ENCODE peak calls at places on chromosome 14, in five cellular contexts. One of them, this sample, is unnamed.

GRCh38 chr14:94427016-94427613 is 25.5 kb downstream of the SERPINA11 start:
- DNase-seq in DND-41: no peak
- DNase-seq in stimulated activated CD8-positive, alpha-beta memory T cell treated with anti-CD3 and anti-CD28 coated beads, Interleukin-15, amount 100 ng/mL, for 1 hour: no peak
- DNase-seq in RWPE1: peak
- DNase-seq in activated CD8-positive, alpha-beta memory T cell treated with anti-CD3 and anti-CD28 coated beads for 4 hours: no peak
- DNase-seq in this sample: no peak

GRCh38 chr14:63248211-63248610 is 44.0 kb downstream of the RHOJ start:
- DNase-seq in activated CD8-positive, alpha-beta memory T cell treated with anti-CD3 and anti-CD28 coated beads for 4 hours: no peak
- DNase-seq in DND-41: no peak
- DNase-seq in RWPE1: no peak
- DNase-seq in stimulated activated CD8-positive, alpha-beta memory T cell treated with anti-CD3 and anti-CD28 coated beads, Interleukin-15, amount 100 ng/mL, for 1 hour: no peak
- DNase-seq in this sample: no peak

GRCh38 chr14:72256055-72256454 is 323.8 kb downstream of the RGS6 start:
- DNase-seq in DND-41: no peak
- DNase-seq in stimulated activated CD8-positive, alpha-beta memory T cell treated with anti-CD3 and anti-CD28 coated beads, Interleukin-15, amount 100 ng/mL, for 1 hour: no peak
- DNase-seq in activated CD8-positive, alpha-beta memory T cell treated with anti-CD3 and anti-CD28 coated beads for 4 hours: no peak
- DNase-seq in RWPE1: peak
- DNase-seq in this sample: no peak

GRCh38 chr14:34338056-34338455 is 124.0 kb downstream of the SPTSSA start:
- DNase-seq in activated CD8-positive, alpha-beta memory T cell treated with anti-CD3 and anti-CD28 coated beads for 4 hours: no peak
- DNase-seq in DND-41: no peak
- DNase-seq in stimulated activated CD8-positive, alpha-beta memory T cell treated with anti-CD3 and anti-CD28 coated beads, Interleukin-15, amount 100 ng/mL, for 1 hour: no peak
- DNase-seq in RWPE1: no peak
- DNase-seq in this sample: no peak

GRCh38 chr14:68268719-68269118 is 449.1 kb downstream of the RAD51B start:
- DNase-seq in activated CD8-positive, alpha-beta memory T cell treated with anti-CD3 and anti-CD28 coated beads for 4 hours: no peak
- DNase-seq in stimulated activated CD8-positive, alpha-beta memory T cell treated with anti-CD3 and anti-CD28 coated beads, Interleukin-15, amount 100 ng/mL, for 1 hour: no peak
- DNase-seq in RWPE1: no peak
- DNase-seq in DND-41: no peak
- DNase-seq in this sample: no peak

GRCh38 chr14:90599339-90599738 is 202.5 kb downstream of the CALM1 start:
- DNase-seq in DND-41: no peak
- DNase-seq in RWPE1: no peak
- DNase-seq in activated CD8-positive, alpha-beta memory T cell treated with anti-CD3 and anti-CD28 coated beads for 4 hours: no peak
- DNase-seq in stimulated activated CD8-positive, alpha-beta memory T cell treated with anti-CD3 and anti-CD28 coated beads, Interleukin-15, amount 100 ng/mL, for 1 hour: no peak
- DNase-seq in this sample: no peak

GRCh38 chr14:20622816-20623291 is 18.6 kb downstream of the OR6S1 start:
- DNase-seq in stimulated activated CD8-positive, alpha-beta memory T cell treated with anti-CD3 and anti-CD28 coated beads, Interleukin-15, amount 100 ng/mL, for 1 hour: no peak
- DNase-seq in activated CD8-positive, alpha-beta memory T cell treated with anti-CD3 and anti-CD28 coated beads for 4 hours: no peak
- DNase-seq in DND-41: no peak
- DNase-seq in RWPE1: no peak
- DNase-seq in this sample: no peak

GRCh38 chr14:93042968-93043940 is 72.5 kb downstream of the ITPK1 start:
- DNase-seq in RWPE1: peak
- DNase-seq in activated CD8-positive, alpha-beta memory T cell treated with anti-CD3 and anti-CD28 coated beads for 4 hours: no peak
- DNase-seq in DND-41: no peak
- DNase-seq in stimulated activated CD8-positive, alpha-beta memory T cell treated with anti-CD3 and anti-CD28 coated beads, Interleukin-15, amount 100 ng/mL, for 1 hour: no peak
- DNase-seq in this sample: peak

GRCh38 chr14:41915732-41916131 is 309.1 kb downstream of the LRFN5 start:
- DNase-seq in stimulated activated CD8-positive, alpha-beta memory T cell treated with anti-CD3 and anti-CD28 coated beads, Interleukin-15, amount 100 ng/mL, for 1 hour: no peak
- DNase-seq in activated CD8-positive, alpha-beta memory T cell treated with anti-CD3 and anti-CD28 coated beads for 4 hours: no peak
- DNase-seq in RWPE1: no peak
- DNase-seq in DND-41: no peak
- DNase-seq in this sample: no peak

GRCh38 chr14:80100681-80101080 is 110.6 kb downstream of the DIO2 start:
- DNase-seq in activated CD8-positive, alpha-beta memory T cell treated with anti-CD3 and anti-CD28 coated beads for 4 hours: no peak
- DNase-seq in stimulated activated CD8-positive, alpha-beta memory T cell treated with anti-CD3 and anti-CD28 coated beads, Interleukin-15, amount 100 ng/mL, for 1 hour: no peak
- DNase-seq in RWPE1: no peak
- DNase-seq in DND-41: no peak
- DNase-seq in this sample: no peak

GRCh38 chr14:93994919-93995682 is 2.0 kb upstream of the CCDC197 start:
- DNase-seq in activated CD8-positive, alpha-beta memory T cell treated with anti-CD3 and anti-CD28 coated beads for 4 hours: peak
- DNase-seq in RWPE1: peak
- DNase-seq in DND-41: no peak
- DNase-seq in stimulated activated CD8-positive, alpha-beta memory T cell treated with anti-CD3 and anti-CD28 coated beads, Interleukin-15, amount 100 ng/mL, for 1 hour: no peak
- DNase-seq in this sample: peak

GRCh38 chr14:55332654-55333570 is 61.7 kb downstream of the FBXO34 start:
- DNase-seq in activated CD8-positive, alpha-beta memory T cell treated with anti-CD3 and anti-CD28 coated beads for 4 hours: no peak
- DNase-seq in stimulated activated CD8-positive, alpha-beta memory T cell treated with anti-CD3 and anti-CD28 coated beads, Interleukin-15, amount 100 ng/mL, for 1 hour: no peak
- DNase-seq in DND-41: no peak
- DNase-seq in RWPE1: no peak
- DNase-seq in this sample: no peak

GRCh38 chr14:45198551-45198950 is 54.5 kb downstream of the MIS18BP1 start:
- DNase-seq in activated CD8-positive, alpha-beta memory T cell treated with anti-CD3 and anti-CD28 coated beads for 4 hours: no peak
- DNase-seq in DND-41: no peak
- DNase-seq in RWPE1: peak
- DNase-seq in stimulated activated CD8-positive, alpha-beta memory T cell treated with anti-CD3 and anti-CD28 coated beads, Interleukin-15, amount 100 ng/mL, for 1 hour: no peak
- DNase-seq in this sample: no peak

GRCh38 chr14:53613404-53614253 is 343.0 kb downstream of the BMP4 start:
- DNase-seq in DND-41: no peak
- DNase-seq in stimulated activated CD8-positive, alpha-beta memory T cell treated with anti-CD3 and anti-CD28 coated beads, Interleukin-15, amount 100 ng/mL, for 1 hour: no peak
- DNase-seq in RWPE1: peak
- DNase-seq in activated CD8-positive, alpha-beta memory T cell treated with anti-CD3 and anti-CD28 coated beads for 4 hours: no peak
- DNase-seq in this sample: no peak

GRCh38 chr14:95547626-95548327 is 12.9 kb downstream of the GLRX5 start:
- DNase-seq in activated CD8-positive, alpha-beta memory T cell treated with anti-CD3 and anti-CD28 coated beads for 4 hours: no peak
- DNase-seq in DND-41: no peak
- DNase-seq in stimulated activated CD8-positive, alpha-beta memory T cell treated with anti-CD3 and anti-CD28 coated beads, Interleukin-15, amount 100 ng/mL, for 1 hour: no peak
- DNase-seq in RWPE1: peak
- DNase-seq in this sample: no peak

GRCh38 chr14:90556050-90556477 is 159.2 kb downstream of the CALM1 start:
- DNase-seq in DND-41: no peak
- DNase-seq in RWPE1: no peak
- DNase-seq in activated CD8-positive, alpha-beta memory T cell treated with anti-CD3 and anti-CD28 coated beads for 4 hours: no peak
- DNase-seq in stimulated activated CD8-positive, alpha-beta memory T cell treated with anti-CD3 and anti-CD28 coated beads, Interleukin-15, amount 100 ng/mL, for 1 hour: no peak
- DNase-seq in this sample: no peak

GRCh38 chr14:61923348-61923747 is 161.1 kb downstream of the SNAPC1 start:
- DNase-seq in activated CD8-positive, alpha-beta memory T cell treated with anti-CD3 and anti-CD28 coated beads for 4 hours: no peak
- DNase-seq in stimulated activated CD8-positive, alpha-beta memory T cell treated with anti-CD3 and anti-CD28 coated beads, Interleukin-15, amount 100 ng/mL, for 1 hour: no peak
- DNase-seq in RWPE1: no peak
- DNase-seq in DND-41: no peak
- DNase-seq in this sample: no peak

GRCh38 chr14:102891556-102891955 is 30.9 kb upstream of the AMN start:
- DNase-seq in stimulated activated CD8-positive, alpha-beta memory T cell treated with anti-CD3 and anti-CD28 coated beads, Interleukin-15, amount 100 ng/mL, for 1 hour: no peak
- DNase-seq in activated CD8-positive, alpha-beta memory T cell treated with anti-CD3 and anti-CD28 coated beads for 4 hours: no peak
- DNase-seq in RWPE1: no peak
- DNase-seq in DND-41: no peak
- DNase-seq in this sample: no peak

GRCh38 chr14:50836515-50836914 is 5.6 kb upstream of the NIN start:
- DNase-seq in RWPE1: no peak
- DNase-seq in activated CD8-positive, alpha-beta memory T cell treated with anti-CD3 and anti-CD28 coated beads for 4 hours: no peak
- DNase-seq in DND-41: no peak
- DNase-seq in stimulated activated CD8-positive, alpha-beta memory T cell treated with anti-CD3 and anti-CD28 coated beads, Interleukin-15, amount 100 ng/mL, for 1 hour: no peak
- DNase-seq in this sample: no peak

GRCh38 chr14:90624228-90624627 is 192.0 kb downstream of the TTC7B start:
- DNase-seq in DND-41: no peak
- DNase-seq in stimulated activated CD8-positive, alpha-beta memory T cell treated with anti-CD3 and anti-CD28 coated beads, Interleukin-15, amount 100 ng/mL, for 1 hour: no peak
- DNase-seq in activated CD8-positive, alpha-beta memory T cell treated with anti-CD3 and anti-CD28 coated beads for 4 hours: no peak
- DNase-seq in RWPE1: peak
- DNase-seq in this sample: no peak

GRCh38 chr14:50064993-50065392 is 51.4 kb downstream of the VCPKMT start:
- DNase-seq in DND-41: peak
- DNase-seq in stimulated activated CD8-positive, alpha-beta memory T cell treated with anti-CD3 and anti-CD28 coated beads, Interleukin-15, amount 100 ng/mL, for 1 hour: no peak
- DNase-seq in activated CD8-positive, alpha-beta memory T cell treated with anti-CD3 and anti-CD28 coated beads for 4 hours: no peak
- DNase-seq in RWPE1: no peak
- DNase-seq in this sample: no peak

GRCh38 chr14:103031956-103032355 is 25.4 kb downstream of the CDC42BPB start:
- DNase-seq in RWPE1: no peak
- DNase-seq in activated CD8-positive, alpha-beta memory T cell treated with anti-CD3 and anti-CD28 coated beads for 4 hours: no peak
- DNase-seq in stimulated activated CD8-positive, alpha-beta memory T cell treated with anti-CD3 and anti-CD28 coated beads, Interleukin-15, amount 100 ng/mL, for 1 hour: no peak
- DNase-seq in DND-41: no peak
- DNase-seq in this sample: no peak

This sample was measured in AG09309.